ENCODE peak calls at places on chromosomes 11 and 22, in six cellular contexts. R is right lobe of liver, C is breast epithelium, Y is A549, M is A673, H is pancreas. X is an unnamed sample. For H3K4me1, the result is how much of the 10 kb centered on the place peaks cover.

GRCh38 chr22:35690001-35690400 is 27.7 kb upstream of the APOL5 start:
- DNase-seq in H (no peak), R (no peak), M (peak), Y (no peak), C (no peak), X (no peak)

GRCh38 chr11:75477614-75477935 is 44.6 kb upstream of the KLHL35 start:
- DNase-seq in C (no peak), M (no peak), H (no peak), Y (no peak), R (no peak), X (peak)

GRCh38 chr11:34558211-34558610 is 44.6 kb upstream of the ELF5 start:
- DNase-seq in C (no peak), H (no peak), M (no peak), Y (no peak), R (no peak), X (no peak)

GRCh38 chr22:30514252-30514651 is 8.8 kb upstream of the SEC14L4 start:
- DNase-seq in R (no peak), Y (no peak), M (no peak), H (no peak), C (no peak), X (no peak)

GRCh38 chr22:20299736-20300136 is 20.1 kb downstream of the DGCR6L start:
- DNase-seq in H (no peak), M (no peak), Y (no peak), C (no peak), R (peak), X (peak)

GRCh38 chr22:50399751-50400331 is 56.7 kb downstream of the PPP6R2 start:
- DNase-seq in H (peak), M (peak), C (no peak), Y (peak), R (no peak), X (peak)

GRCh38 chr11:102604011-102604410 is 21.1 kb downstream of the MMP20 start:
- DNase-seq in C (no peak), R (no peak), M (no peak), H (no peak), Y (no peak), X (no peak)

GRCh38 chr11:1863352-1864215 is 10.7 kb downstream of the LSP1 start:
- DNase-seq in R (no peak), Y (peak), H (peak), C (peak), M (peak), X (peak)

GRCh38 chr11:118435893-118436624 is at the start of gene KMT2A:
- DNase-seq in M (peak), C (peak), R (peak), H (peak), Y (peak), X (peak)

GRCh38 chr11:118437046-118437735 is 899 bp downstream of the KMT2A start:
- DNase-seq in R (peak), H (peak), M (peak), Y (peak), C (peak), X (peak)

GRCh38 chr11:118438314-118438931 is 2.1 kb downstream of the KMT2A start:
- DNase-seq in M (peak), C (no peak), H (no peak), Y (peak), R (no peak), X (peak)

GRCh38 chr11:118436639-118437045 is 350 bp downstream of the KMT2A start:
- DNase-seq in C (no peak), H (no peak), R (peak), M (no peak), Y (no peak), X (no peak)

DNA sequence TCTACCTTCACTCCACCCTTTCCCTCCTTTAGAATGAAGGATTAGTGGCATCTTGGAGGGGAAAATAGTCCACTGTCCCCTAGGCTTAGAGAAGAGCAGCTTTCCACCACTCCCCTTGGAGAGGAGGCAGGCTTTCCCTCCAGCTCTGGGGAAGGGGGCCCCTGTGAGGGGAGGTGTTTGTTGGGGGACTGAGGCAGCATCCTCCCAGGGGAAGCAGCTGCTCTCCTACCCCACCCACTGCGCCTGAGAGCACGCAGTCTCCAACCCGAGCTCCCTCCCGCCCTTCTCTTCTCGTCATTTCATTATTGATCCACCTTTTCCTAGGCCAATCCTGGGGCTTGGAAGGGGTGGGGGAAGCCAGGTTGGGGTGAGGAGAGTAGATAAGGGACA is 1.4 kb downstream of the KMT2A start:
- DNase-seq in Y (no peak), C (no peak), R (peak), M (peak), H (peak), X (no peak)
- H3K4me1 ChIP-seq in Y (under half), C (under half), R (under half), M (half or more), H (under half), X (half or more)

GRCh38 chr11:78889698-78890097 is 315.0 kb upstream of the NARS2 start:
- DNase-seq in C (no peak), H (no peak), R (no peak), Y (no peak), M (no peak), X (no peak)
- H3K4me1 ChIP-seq in C (under half), H (under half), R (under half), Y (under half), M (under half), X (under half)

DNA sequence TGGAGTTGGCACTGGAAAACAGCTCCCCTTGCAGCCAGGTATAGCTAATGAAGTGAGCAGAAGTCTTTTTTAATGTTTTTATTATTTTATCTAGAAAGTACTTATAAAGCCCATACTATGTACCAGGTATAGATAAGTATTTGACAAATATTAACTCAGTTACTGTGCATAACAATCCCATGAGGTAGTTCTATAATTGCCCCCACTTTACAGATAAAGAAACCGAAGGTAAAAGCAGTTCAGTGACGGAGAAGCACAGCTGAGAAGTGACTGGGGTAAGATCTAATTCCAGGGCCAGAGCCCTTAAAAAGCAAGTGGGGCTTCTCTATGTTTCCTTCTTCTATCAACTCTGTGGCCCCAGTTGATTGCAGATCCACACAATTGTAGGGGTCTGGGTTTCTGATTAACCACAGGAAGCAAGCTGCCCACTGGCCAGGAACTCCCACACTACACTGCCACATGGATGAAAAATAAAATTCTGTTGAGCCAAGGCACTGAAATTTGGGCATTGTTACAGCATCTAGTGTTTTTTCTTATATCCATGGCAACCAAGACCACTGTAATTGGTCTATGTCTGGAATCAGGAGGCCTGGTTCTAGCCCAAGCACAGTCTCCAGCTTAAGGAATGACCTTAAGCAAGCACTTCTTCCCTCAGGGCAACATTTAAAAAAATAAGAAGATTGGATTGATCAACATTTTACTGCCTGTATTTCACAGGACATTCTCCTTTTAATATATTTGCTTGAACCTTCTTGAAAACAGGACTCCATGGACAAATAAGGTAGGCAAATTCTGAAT is 55.3 kb upstream of the TEAD1 start:
- DNase-seq in M (no peak), R (no peak), C (no peak), H (no peak), Y (no peak), X (no peak)
- H3K4me1 ChIP-seq in M (under half), R (under half), C (under half), H (under half), Y (under half), X (under half)

GRCh38 chr22:43917523-43917922 is 6.1 kb upstream of the PNPLA3 start:
- DNase-seq in H (no peak), M (no peak), Y (no peak), C (no peak), R (no peak), X (no peak)
- H3K4me1 ChIP-seq in H (under half), M (under half), Y (under half), C (under half), R (under half), X (under half)

GRCh38 chr11:64337538-64338249 is 2.3 kb upstream of the CCDC88B start:
- DNase-seq in M (no peak), R (no peak), C (no peak), Y (no peak), H (no peak), X (no peak)
- H3K4me1 ChIP-seq in M (under half), R (under half), C (under half), Y (under half), H (under half), X (under half)

GRCh38 chr11:12090061-12090572 is 20.3 kb upstream of the MICAL2 start:
- DNase-seq in R (no peak), C (no peak), H (no peak), M (no peak), Y (no peak), X (no peak)
- H3K4me1 ChIP-seq in R (under half), C (under half), H (under half), M (under half), Y (half or more), X (under half)

X was measured in gastrocnemius medialis.